ENCODE peak calls at places on chromosomes 16 and 17, in five cellular contexts. One of them, this sample, is unnamed.

GRCh38 chr16:86701286-86701975 is 123.1 kb downstream of the FOXL1 start:
- DNase-seq in transverse colon: no peak
- DNase-seq in lung: no peak
- DNase-seq in astrocyte: no peak
- DNase-seq in HCT116: no peak
- DNase-seq in this sample: no peak

GRCh38 chr16:4315185-4316102 is at the start of gene GLIS2:
- DNase-seq in transverse colon: peak; percentile 60
- DNase-seq in lung: peak; percentile 75
- DNase-seq in astrocyte: peak; percentile 73
- DNase-seq in HCT116: peak; percentile 28
- DNase-seq in this sample: no peak

GRCh38 chr17:42179911-42180410 is 981 bp downstream of the KCNH4 start:
- DNase-seq in transverse colon: peak; percentile 34
- DNase-seq in lung: no peak
- DNase-seq in astrocyte: no peak
- DNase-seq in HCT116: no peak
- DNase-seq in this sample: no peak

GRCh38 chr17:20151174-20151573 is 142.0 kb downstream of the SPECC1 start:
- DNase-seq in transverse colon: no peak
- DNase-seq in lung: no peak
- DNase-seq in astrocyte: no peak
- DNase-seq in HCT116: no peak
- DNase-seq in this sample: no peak

GRCh38 chr16:85992779-85993178 is 93.8 kb downstream of the IRF8 start:
- DNase-seq in transverse colon: no peak
- DNase-seq in lung: no peak
- DNase-seq in astrocyte: no peak
- DNase-seq in HCT116: no peak
- DNase-seq in this sample: no peak

GRCh38 chr17:58756246-58757161 is 850 bp downstream of the PPM1E start:
- DNase-seq in transverse colon: no peak
- DNase-seq in lung: no peak
- DNase-seq in astrocyte: peak; percentile 2
- DNase-seq in HCT116: no peak
- DNase-seq in this sample: no peak

GRCh38 chr17:20156196-20157077 is 147.3 kb downstream of the SPECC1 start:
- DNase-seq in transverse colon: peak; percentile 61
- DNase-seq in lung: peak; percentile 59
- DNase-seq in astrocyte: peak; percentile 36
- DNase-seq in HCT116: peak; percentile 38
- DNase-seq in this sample: peak; percentile 20

GRCh38 chr17:35371934-35372333 is 1.5 kb downstream of the SLFN11 start:
- DNase-seq in transverse colon: no peak
- DNase-seq in lung: no peak
- DNase-seq in astrocyte: no peak
- DNase-seq in HCT116: no peak
- DNase-seq in this sample: no peak

GRCh38 chr16:54106078-54106477 is 180.5 kb downstream of the IRX3 start:
- DNase-seq in transverse colon: no peak
- DNase-seq in lung: no peak
- DNase-seq in astrocyte: no peak
- DNase-seq in HCT116: no peak
- DNase-seq in this sample: no peak

GRCh38 chr17:77848257-77848656 is 110.2 kb upstream of the TNRC6C start:
- DNase-seq in transverse colon: no peak
- DNase-seq in lung: no peak
- DNase-seq in astrocyte: no peak
- DNase-seq in HCT116: no peak
- DNase-seq in this sample: no peak

GRCh38 chr16:85090166-85090565 is 22.1 kb downstream of the CIBAR2 start:
- DNase-seq in transverse colon: no peak
- DNase-seq in lung: no peak
- DNase-seq in astrocyte: peak; percentile 35
- DNase-seq in HCT116: no peak
- DNase-seq in this sample: no peak

GRCh38 chr17:18331879-18332278 is 16.8 kb downstream of the SMCR8 start:
- DNase-seq in transverse colon: peak; percentile 19
- DNase-seq in lung: no peak
- DNase-seq in astrocyte: no peak
- DNase-seq in HCT116: no peak
- DNase-seq in this sample: no peak

GRCh38 chr17:4297351-4297750 is 33.6 kb upstream of the ANKFY1 start:
- DNase-seq in transverse colon: no peak
- DNase-seq in lung: no peak
- DNase-seq in astrocyte: peak; percentile 37
- DNase-seq in HCT116: no peak
- DNase-seq in this sample: no peak

GRCh38 chr16:15608398-15609285 is 34.3 kb downstream of the MARF1 start:
- DNase-seq in transverse colon: no peak
- DNase-seq in lung: no peak
- DNase-seq in astrocyte: no peak
- DNase-seq in HCT116: no peak
- DNase-seq in this sample: no peak

GRCh38 chr16:87395181-87395842 is 3.2 kb downstream of the MAP1LC3B start:
- DNase-seq in transverse colon: no peak
- DNase-seq in lung: no peak
- DNase-seq in astrocyte: no peak
- DNase-seq in HCT116: no peak
- DNase-seq in this sample: no peak

GRCh38 chr17:82582709-82583108 is 63.2 kb downstream of the FOXK2 start:
- DNase-seq in transverse colon: no peak
- DNase-seq in lung: no peak
- DNase-seq in astrocyte: no peak
- DNase-seq in HCT116: no peak
- DNase-seq in this sample: no peak

GRCh38 chr16:76162046-76162445 is 115.2 kb upstream of the CNTNAP4 start:
- DNase-seq in transverse colon: no peak
- DNase-seq in lung: no peak
- DNase-seq in astrocyte: no peak
- DNase-seq in HCT116: no peak
- DNase-seq in this sample: no peak

GRCh38 chr17:16932611-16933010 is 39.3 kb downstream of the TNFRSF13B start:
- DNase-seq in transverse colon: no peak
- DNase-seq in lung: no peak
- DNase-seq in astrocyte: no peak
- DNase-seq in HCT116: no peak
- DNase-seq in this sample: no peak

GRCh38 chr16:21950782-21951521 is 2.2 kb upstream of the UQCRC2 start:
- DNase-seq in transverse colon: no peak
- DNase-seq in lung: no peak
- DNase-seq in astrocyte: peak; percentile 11
- DNase-seq in HCT116: peak; percentile 36
- DNase-seq in this sample: no peak

GRCh38 chr17:44942456-44942855 is 5.1 kb downstream of the KIF18B start:
- DNase-seq in transverse colon: no peak
- DNase-seq in lung: no peak
- DNase-seq in astrocyte: no peak
- DNase-seq in HCT116: no peak
- DNase-seq in this sample: no peak

GRCh38 chr17:10117581-10118001 is 80.8 kb downstream of the GAS7 start:
- DNase-seq in transverse colon: peak; percentile 18
- DNase-seq in lung: no peak
- DNase-seq in astrocyte: no peak
- DNase-seq in HCT116: no peak
- DNase-seq in this sample: no peak

GRCh38 chr17:48054238-48055185 is 6.4 kb downstream of the NFE2L1 start:
- DNase-seq in transverse colon: peak; percentile 35
- DNase-seq in lung: peak; percentile 67
- DNase-seq in astrocyte: peak; percentile 75
- DNase-seq in HCT116: no peak
- DNase-seq in this sample: peak; percentile 79

GRCh38 chr17:72927146-72927545 is 165.3 kb downstream of the SLC39A11 start:
- DNase-seq in transverse colon: no peak
- DNase-seq in lung: no peak
- DNase-seq in astrocyte: no peak
- DNase-seq in HCT116: no peak
- DNase-seq in this sample: no peak

GRCh38 chr16:47475786-47476185 is 14.7 kb downstream of the PHKB start:
- DNase-seq in transverse colon: no peak
- DNase-seq in lung: no peak
- DNase-seq in astrocyte: no peak
- DNase-seq in HCT116: no peak
- DNase-seq in this sample: no peak
- H3K27ac ChIP-seq in transverse colon: no peak overlapping the region
- H3K27ac ChIP-seq in lung: peak overlapping the region; percentile 23
- H3K27ac ChIP-seq in astrocyte: no peak overlapping the region
- H3K27ac ChIP-seq in HCT116: no peak overlapping the region
- H3K27ac ChIP-seq in this sample: peak overlapping the region; percentile 53

DNA sequence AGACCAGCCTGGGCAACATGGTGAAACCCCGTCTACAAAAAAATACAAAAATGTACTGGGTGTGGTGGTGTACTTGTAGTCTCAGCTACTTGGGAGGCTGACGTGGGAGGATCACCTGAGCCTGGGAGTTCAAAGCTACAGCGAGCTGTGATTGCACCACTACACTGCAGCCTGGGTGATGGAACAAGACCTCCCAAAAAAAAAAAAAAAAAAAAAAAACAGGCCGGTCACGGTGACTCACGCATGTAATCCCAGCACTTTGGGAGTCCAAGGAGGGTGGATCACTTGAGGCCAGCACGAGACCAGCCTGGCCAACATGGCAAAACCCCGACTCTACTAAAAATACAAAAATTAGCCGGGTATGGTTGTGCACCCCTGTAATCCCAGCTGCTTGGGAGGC is 12.7 kb upstream of the APPBP2 start:
- DNase-seq in transverse colon: no peak
- DNase-seq in lung: no peak
- DNase-seq in astrocyte: no peak
- DNase-seq in HCT116: no peak
- DNase-seq in this sample: no peak
- H3K27ac ChIP-seq in transverse colon: no peak overlapping the region
- H3K27ac ChIP-seq in lung: no peak overlapping the region
- H3K27ac ChIP-seq in astrocyte: no peak overlapping the region
- H3K27ac ChIP-seq in HCT116: no peak overlapping the region
- H3K27ac ChIP-seq in this sample: no peak overlapping the region

GRCh38 chr16:57479422-57480126 is 6.7 kb downstream of the DOK4 start:
- DNase-seq in transverse colon: peak; percentile 79
- DNase-seq in lung: no peak
- DNase-seq in astrocyte: peak; percentile 54
- DNase-seq in HCT116: no peak
- DNase-seq in this sample: no peak

GRCh38 chr16:57480754-57481230 is 5.5 kb downstream of the DOK4 start:
- DNase-seq in transverse colon: no peak
- DNase-seq in lung: no peak
- DNase-seq in astrocyte: no peak
- DNase-seq in HCT116: no peak
- DNase-seq in this sample: no peak

GRCh38 chr16:57481421-57481820 is 4.9 kb downstream of the DOK4 start:
- DNase-seq in transverse colon: no peak
- DNase-seq in lung: no peak
- DNase-seq in astrocyte: no peak
- DNase-seq in HCT116: no peak
- DNase-seq in this sample: no peak

GRCh38 chr16:57479043-57479421 is 7.3 kb downstream of the DOK4 start:
- DNase-seq in transverse colon: no peak
- DNase-seq in lung: no peak
- DNase-seq in astrocyte: no peak
- DNase-seq in HCT116: no peak
- DNase-seq in this sample: no peak

GRCh38 chr16:57480127-57480753 is 6.1 kb downstream of the DOK4 start:
- DNase-seq in transverse colon: peak; percentile 90
- DNase-seq in lung: peak; percentile 74
- DNase-seq in astrocyte: peak; percentile 44
- DNase-seq in HCT116: no peak
- DNase-seq in this sample: no peak
- H3K27ac ChIP-seq in transverse colon: peak overlapping the region; percentile 89
- H3K27ac ChIP-seq in lung: no peak overlapping the region
- H3K27ac ChIP-seq in astrocyte: no peak overlapping the region
- H3K27ac ChIP-seq in HCT116: no peak overlapping the region
- H3K27ac ChIP-seq in this sample: no peak overlapping the region

GRCh38 chr16:79146-80054 is 1.4 kb downstream of the MPG start:
- DNase-seq in transverse colon: no peak
- DNase-seq in lung: no peak
- DNase-seq in astrocyte: no peak
- DNase-seq in HCT116: no peak
- DNase-seq in this sample: no peak
- H3K27ac ChIP-seq in transverse colon: peak overlapping the region; percentile 94
- H3K27ac ChIP-seq in lung: no peak overlapping the region
- H3K27ac ChIP-seq in astrocyte: no peak overlapping the region
- H3K27ac ChIP-seq in HCT116: no peak overlapping the region
- H3K27ac ChIP-seq in this sample: no peak overlapping the region

DNA sequence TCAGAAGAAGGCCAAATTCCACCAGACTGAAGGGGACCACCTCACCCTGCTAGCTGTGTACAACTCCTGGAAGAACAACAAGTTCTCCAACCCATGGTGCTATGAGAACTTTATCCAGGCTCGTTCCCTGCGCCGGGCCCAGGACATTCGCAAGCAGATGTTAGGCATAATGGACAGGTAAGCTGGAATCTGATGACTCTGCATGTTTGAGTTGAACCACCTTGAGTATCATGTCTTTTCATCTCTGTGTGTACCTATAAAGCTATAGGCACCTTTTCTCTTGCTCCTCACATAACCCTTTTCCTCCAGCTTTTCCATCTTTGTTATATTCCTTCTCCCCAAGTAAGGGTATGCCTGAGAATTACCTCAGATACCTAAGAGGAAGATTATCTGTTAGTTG is 24.8 kb downstream of the ETV4 start:
- DNase-seq in transverse colon: no peak
- DNase-seq in lung: no peak
- DNase-seq in astrocyte: no peak
- DNase-seq in HCT116: no peak
- DNase-seq in this sample: no peak
- H3K27ac ChIP-seq in transverse colon: no peak overlapping the region
- H3K27ac ChIP-seq in lung: no peak overlapping the region
- H3K27ac ChIP-seq in astrocyte: no peak overlapping the region
- H3K27ac ChIP-seq in HCT116: no peak overlapping the region
- H3K27ac ChIP-seq in this sample: no peak overlapping the region

DNA sequence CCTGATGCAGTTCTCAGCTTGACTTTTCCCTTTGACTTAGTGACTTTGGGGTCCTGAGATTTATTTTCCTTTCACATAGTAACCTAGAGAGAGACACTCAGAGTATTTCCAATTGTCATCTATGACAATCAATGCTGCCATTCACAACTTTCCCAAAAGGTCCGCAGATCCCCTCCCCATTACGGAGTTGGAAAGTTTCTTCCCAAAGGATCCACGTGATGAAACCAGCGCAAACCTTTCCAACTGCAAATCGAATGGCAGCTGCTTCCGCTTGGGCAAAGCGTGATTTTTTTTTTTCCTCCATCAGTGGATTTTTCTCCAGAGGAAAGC is 539 bp upstream of the FCSK start:
- DNase-seq in transverse colon: no peak
- DNase-seq in lung: no peak
- DNase-seq in astrocyte: peak; percentile 27
- DNase-seq in HCT116: no peak
- DNase-seq in this sample: no peak
- H3K27ac ChIP-seq in transverse colon: peak overlapping the region; percentile 94
- H3K27ac ChIP-seq in lung: peak overlapping the region; percentile 91
- H3K27ac ChIP-seq in astrocyte: peak overlapping the region; percentile 99
- H3K27ac ChIP-seq in HCT116: peak overlapping the region; percentile 96
- H3K27ac ChIP-seq in this sample: peak overlapping the region; percentile 70

DNA sequence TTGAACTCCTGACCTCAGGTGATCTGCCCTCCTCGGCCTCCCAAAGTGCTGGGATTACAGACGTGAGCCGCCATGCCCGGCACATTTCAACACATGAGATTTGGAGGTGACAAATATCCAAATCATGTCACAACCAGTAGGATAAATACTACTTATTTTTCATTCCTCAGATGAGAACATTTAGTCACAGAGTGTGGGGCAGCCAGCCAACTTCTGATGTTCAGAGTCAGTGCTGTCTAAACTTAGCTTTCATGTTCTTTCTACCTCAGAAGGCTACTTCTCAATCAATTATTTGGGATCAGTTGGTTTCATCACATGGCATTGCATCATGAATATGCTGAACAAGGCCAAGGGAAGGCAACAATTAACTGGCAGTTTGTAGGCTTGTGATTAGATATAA is 134.5 kb downstream of the CDH13 start:
- DNase-seq in transverse colon: peak; percentile 27
- DNase-seq in lung: peak; percentile 38
- DNase-seq in astrocyte: peak; percentile 61
- DNase-seq in HCT116: no peak
- DNase-seq in this sample: peak; percentile 6
- H3K27ac ChIP-seq in transverse colon: no peak overlapping the region
- H3K27ac ChIP-seq in lung: peak overlapping the region; percentile 76
- H3K27ac ChIP-seq in astrocyte: peak overlapping the region; percentile 1
- H3K27ac ChIP-seq in HCT116: no peak overlapping the region
- H3K27ac ChIP-seq in this sample: peak overlapping the region; percentile 43